ENCODE peak calls at places on chromosomes 4 and X, in five cellular contexts. U is cerebellar cortex, F is left lung, P is endodermal cell, O is kidney tubule cell. Q is an unnamed sample.

GRCh38 chr4:15598644-15599043 is 56.5 kb downstream of the FBXL5 start:
- DNase-seq in U (no peak), F (no peak), P (no peak), O (no peak), Q (no peak)

GRCh38 chr4:62003695-62004094 is 803.6 kb downstream of the ADGRL3 start:
- DNase-seq in U (no peak), F (no peak), P (no peak), O (no peak), Q (no peak)

GRCh38 chr4:76305033-76305687 is 1.4 kb upstream of the STBD1 start:
- DNase-seq in U (no peak), F (no peak), P (no peak), O (no peak), Q (no peak)

GRCh38 chr4:108590776-108591175 is 29.6 kb upstream of the RPL34 start:
- DNase-seq in U (no peak), F (no peak), P (no peak), O (no peak), Q (no peak)

GRCh38 chrX:107227780-107228485 is 21.5 kb downstream of the DNAAF6 start:
- DNase-seq in U (no peak), F (no peak), P (no peak), O (no peak), Q (no peak)

GRCh38 chr4:87497141-87497540 is 32.0 kb downstream of the SPARCL1 start:
- DNase-seq in U (no peak), F (no peak), P (peak), O (no peak), Q (no peak)

GRCh38 chrX:2774776-2775175 is 22.9 kb downstream of the XG start:
- DNase-seq in U (no peak), F (no peak), P (no peak), O (no peak), Q (no peak)

GRCh38 chr4:16598241-16599224 is 299.9 kb downstream of the LDB2 start:
- DNase-seq in U (no peak), F (no peak), P (no peak), O (peak), Q (no peak)

GRCh38 chr4:112775801-112776200 is 138.9 kb downstream of the LARP7 start:
- DNase-seq in U (no peak), F (no peak), P (peak), O (no peak), Q (no peak)

GRCh38 chrX:12901486-12901885 is 4.9 kb upstream of the TLR8 start:
- DNase-seq in U (peak), F (peak), P (peak), O (peak), Q (peak)

GRCh38 chr4:122759639-122760310 is 27.3 kb downstream of the BBS12 start:
- DNase-seq in U (no peak), F (no peak), P (no peak), O (no peak), Q (no peak)

GRCh38 chrX:109643687-109644086 is 18.7 kb upstream of the KCNE5 start:
- DNase-seq in U (no peak), F (no peak), P (no peak), O (no peak), Q (no peak)

GRCh38 chr4:61517144-61517543 is 317.0 kb downstream of the ADGRL3 start:
- DNase-seq in U (no peak), F (peak), P (peak), O (no peak), Q (no peak)

GRCh38 chr4:107853444-107854325 is 29.0 kb downstream of the SGMS2 start:
- DNase-seq in U (no peak), F (no peak), P (no peak), O (peak), Q (no peak)

GRCh38 chr4:173924561-173924960 is 358.9 kb downstream of the FBXO8 start:
- DNase-seq in U (no peak), F (no peak), P (no peak), O (peak), Q (no peak)

GRCh38 chr4:137274404-137274803 is 257.9 kb downstream of the PCDH18 start:
- DNase-seq in U (no peak), F (no peak), P (no peak), O (no peak), Q (no peak)

GRCh38 chr4:84985952-84986351 is 19.5 kb upstream of the WDFY3 start:
- DNase-seq in U (no peak), F (no peak), P (no peak), O (peak), Q (no peak)

GRCh38 chr4:66681962-66682361 is 863.3 kb downstream of the CENPC start:
- DNase-seq in U (no peak), F (no peak), P (no peak), O (no peak), Q (no peak)

GRCh38 chr4:71415491-71415890 is 76.7 kb downstream of the SLC4A4 start:
- DNase-seq in U (no peak), F (no peak), P (no peak), O (peak), Q (no peak)

GRCh38 chr4:88605744-88606143 is 13.5 kb downstream of the HERC3 start:
- DNase-seq in U (no peak), F (no peak), P (no peak), O (no peak), Q (no peak)

GRCh38 chr4:30919458-30919857 is 199.3 kb downstream of the PCDH7 start:
- DNase-seq in U (no peak), F (no peak), P (no peak), O (no peak), Q (no peak)

GRCh38 chr4:13599159-13599558 is 28.4 kb downstream of the BOD1L1 start:
- DNase-seq in U (peak), F (no peak), P (peak), O (peak), Q (no peak)

GRCh38 chr4:11151500-11151899 is 277.2 kb downstream of the HS3ST1 start:
- DNase-seq in U (no peak), F (no peak), P (no peak), O (no peak), Q (no peak)

GRCh38 chr4:124343711-124344110 is 368.8 kb downstream of the ANKRD50 start:
- DNase-seq in U (no peak), F (no peak), P (no peak), O (no peak), Q (no peak)

GRCh38 chrX:42079968-42080367 is 156.6 kb upstream of the CASK start:
- DNase-seq in U (no peak), F (no peak), P (no peak), O (no peak), Q (no peak)

Q was measured in lower lobe of right lung.